ENCODE peak calls at places on chromosomes 7 and 10, in ten cellular contexts. G, D, Y, J, S, C, W, L, X and T are unnamed samples.

GRCh38 chr10:131775833-131776232 is 125.0 kb upstream of the PPP2R2D start:
- DNase-seq in G (no peak), D (no peak), Y (no peak), J (no peak), S (no peak), C (no peak), W (no peak), L (no peak), X (no peak), T (peak; percentile 10)

GRCh38 chr7:140003913-140004382 is 58.8 kb downstream of the PARP12 start:
- DNase-seq in G (no peak), D (peak; percentile 87), Y (peak; percentile 83), J (peak; percentile 42), S (peak; percentile 76), C (no peak), W (peak; percentile 32), L (no peak), X (peak; percentile 73), T (no peak)

GRCh38 chr10:71083457-71083975 is 128.9 kb upstream of the UNC5B start:
- DNase-seq in G (no peak), D (peak; percentile 26), Y (peak; percentile 19), J (no peak), S (no peak), C (no peak), W (no peak), L (no peak), X (no peak), T (peak; percentile 8)

GRCh38 chr7:24419070-24419469 is 135.1 kb downstream of the NPY start:
- DNase-seq in G (no peak), D (no peak), Y (peak; percentile 20), J (no peak), S (no peak), C (no peak), W (no peak), L (no peak), X (no peak), T (no peak)

GRCh38 chr7:39592586-39592985 is 26.4 kb downstream of the YAE1 start:
- DNase-seq in G (no peak), D (no peak), Y (no peak), J (no peak), S (no peak), C (no peak), W (no peak), L (peak; percentile 73), X (no peak), T (no peak)

GRCh38 chr10:69290993-69291392 is 12.7 kb downstream of the HK1 start:
- DNase-seq in G (no peak), D (no peak), Y (no peak), J (no peak), S (no peak), C (no peak), W (no peak), L (no peak), X (no peak), T (peak; percentile 10)

GRCh38 chr10:20248309-20248708 is 432.1 kb downstream of the PLXDC2 start:
- DNase-seq in G (no peak), D (no peak), Y (no peak), J (no peak), S (no peak), C (no peak), W (no peak), L (no peak), X (no peak), T (no peak)

GRCh38 chr7:5767066-5767465 is 14.4 kb downstream of the RNF216 start:
- DNase-seq in G (no peak), D (no peak), Y (no peak), J (no peak), S (no peak), C (no peak), W (no peak), L (no peak), X (no peak), T (no peak)